ENCODE peak calls at places on chromosomes 13 and 19, in four cellular contexts. One of them, this sample, is unnamed.

GRCh38 chr19:12828494-12828893 is 5.9 kb downstream of the RTBDN start:
- DNase-seq in sigmoid colon: no peak
- DNase-seq in stomach: peak; percentile 49
- DNase-seq in A549: no peak
- DNase-seq in this sample: no peak

GRCh38 chr13:112652512-112653458 is 37.1 kb upstream of the ATP11A start:
- DNase-seq in A549: no peak
- DNase-seq in sigmoid colon: no peak
- DNase-seq in stomach: no peak
- DNase-seq in this sample: peak; percentile 74

GRCh38 chr19:39093761-39094160 is 9.6 kb downstream of the ACP7 start:
- DNase-seq in stomach: no peak
- DNase-seq in A549: no peak
- DNase-seq in sigmoid colon: no peak
- DNase-seq in this sample: no peak

GRCh38 chr19:23698711-23699520 is 11.9 kb upstream of the ZNF675 start:
- DNase-seq in stomach: peak; percentile 27
- DNase-seq in A549: no peak
- DNase-seq in sigmoid colon: no peak
- DNase-seq in this sample: no peak

GRCh38 chr13:46659413-46660065 is 106.6 kb downstream of the LRCH1 start:
- DNase-seq in sigmoid colon: no peak
- DNase-seq in A549: no peak
- DNase-seq in stomach: peak; percentile 58
- DNase-seq in this sample: no peak

GRCh38 chr13:80469841-80470378 is 129.0 kb upstream of the SPRY2 start:
- DNase-seq in stomach: no peak
- DNase-seq in sigmoid colon: peak; percentile 96
- DNase-seq in A549: peak; percentile 32
- DNase-seq in this sample: peak; percentile 89

GRCh38 chr19:14114854-14115253 is 2.7 kb downstream of the PRKACA start:
- DNase-seq in sigmoid colon: peak; percentile 76
- DNase-seq in A549: peak; percentile 48
- DNase-seq in stomach: peak; percentile 60
- DNase-seq in this sample: peak; percentile 89

GRCh38 chr13:110431425-110431824 is 124.3 kb downstream of the COL4A2 start:
- DNase-seq in A549: no peak
- DNase-seq in sigmoid colon: no peak
- DNase-seq in stomach: no peak
- DNase-seq in this sample: peak; percentile 43

GRCh38 chr19:13076787-13077186 is 25.9 kb downstream of the LYL1 start:
- DNase-seq in A549: no peak
- DNase-seq in sigmoid colon: no peak
- DNase-seq in stomach: no peak
- DNase-seq in this sample: no peak

GRCh38 chr13:25886438-25887214 is 165.2 kb downstream of the SHISA2 start:
- DNase-seq in stomach: no peak
- DNase-seq in sigmoid colon: no peak
- DNase-seq in A549: no peak
- DNase-seq in this sample: no peak

GRCh38 chr13:64930636-64931035 is 2299.5 kb downstream of the PCDH9 start:
- DNase-seq in A549: no peak
- DNase-seq in sigmoid colon: no peak
- DNase-seq in stomach: no peak
- DNase-seq in this sample: no peak

GRCh38 chr19:41064974-41065569 is 23.2 kb upstream of the CYP2A13 start:
- DNase-seq in A549: peak; percentile 69
- DNase-seq in sigmoid colon: no peak
- DNase-seq in stomach: no peak
- DNase-seq in this sample: no peak

GRCh38 chr19:38233740-38234251 is 9.8 kb upstream of the DPF1 start:
- DNase-seq in A549: peak; percentile 98
- DNase-seq in stomach: peak; percentile 90
- DNase-seq in sigmoid colon: peak; percentile 78
- DNase-seq in this sample: peak; percentile 95

GRCh38 chr13:98927954-98928927 is 49.6 kb downstream of the DOCK9 start:
- DNase-seq in sigmoid colon: peak; percentile 73
- DNase-seq in A549: no peak
- DNase-seq in stomach: no peak
- DNase-seq in this sample: peak; percentile 69

GRCh38 chr19:14413765-14414171 is 5.4 kb downstream of the DDX39A start:
- DNase-seq in A549: no peak
- DNase-seq in sigmoid colon: no peak
- DNase-seq in stomach: no peak
- DNase-seq in this sample: no peak

GRCh38 chr13:32023096-32023495 is 8.5 kb upstream of the FRY start:
- DNase-seq in A549: no peak
- DNase-seq in stomach: no peak
- DNase-seq in sigmoid colon: no peak
- DNase-seq in this sample: no peak

GRCh38 chr19:45448887-45449299 is 18.9 kb upstream of the FOSB start:
- DNase-seq in stomach: no peak
- DNase-seq in A549: no peak
- DNase-seq in sigmoid colon: no peak
- DNase-seq in this sample: no peak

GRCh38 chr19:16542045-16542893 is at the start of gene CHERP:
- DNase-seq in stomach: peak; percentile 94
- DNase-seq in A549: peak; percentile 67
- DNase-seq in sigmoid colon: peak; percentile 96
- DNase-seq in this sample: peak; percentile 98

GRCh38 chr19:7926727-7927604 is 1.0 kb upstream of the CTXN1 start:
- DNase-seq in sigmoid colon: no peak
- DNase-seq in stomach: no peak
- DNase-seq in A549: no peak
- DNase-seq in this sample: no peak
- TF ChIP-seq POLR2A in sigmoid colon: no peak
- TF ChIP-seq POLR2A in stomach: no peak
- TF ChIP-seq POLR2A in A549: no peak
- TF ChIP-seq POLR2A in this sample: no peak

GRCh38 chr19:5028229-5028886 is 59.4 kb downstream of the KDM4B start:
- DNase-seq in A549: no peak
- DNase-seq in stomach: no peak
- DNase-seq in sigmoid colon: no peak
- DNase-seq in this sample: no peak

GRCh38 chr19:5030136-5030820 is 61.4 kb downstream of the KDM4B start:
- DNase-seq in A549: no peak
- DNase-seq in stomach: no peak
- DNase-seq in sigmoid colon: no peak
- DNase-seq in this sample: peak; percentile 84

GRCh38 chr19:5025027-5025426 is 56.1 kb downstream of the KDM4B start:
- DNase-seq in stomach: no peak
- DNase-seq in A549: no peak
- DNase-seq in sigmoid colon: no peak
- DNase-seq in this sample: no peak

GRCh38 chr19:5024282-5024681 is 55.4 kb downstream of the KDM4B start:
- DNase-seq in sigmoid colon: peak; percentile 82
- DNase-seq in A549: no peak
- DNase-seq in stomach: no peak
- DNase-seq in this sample: no peak

GRCh38 chr19:5026706-5027273 is 57.9 kb downstream of the KDM4B start:
- DNase-seq in A549: no peak
- DNase-seq in stomach: no peak
- DNase-seq in sigmoid colon: no peak
- DNase-seq in this sample: peak; percentile 74
- TF ChIP-seq CTCF in A549: no peak
- TF ChIP-seq CTCF in stomach: no peak
- TF ChIP-seq CTCF in sigmoid colon: no peak
- TF ChIP-seq CTCF in this sample: no peak

GRCh38 chr13:40187836-40188591 is 478.4 kb downstream of the FOXO1 start:
- DNase-seq in A549: no peak
- DNase-seq in sigmoid colon: no peak
- DNase-seq in stomach: no peak
- DNase-seq in this sample: no peak
- H3K4me3 ChIP-seq in A549: no peak overlapping the region
- H3K4me3 ChIP-seq in sigmoid colon: no peak overlapping the region
- H3K4me3 ChIP-seq in stomach: no peak overlapping the region
- H3K4me3 ChIP-seq in this sample: no peak overlapping the region

GRCh38 chr13:49932066-49932465 is 4.1 kb downstream of the SPRYD7 start:
- DNase-seq in sigmoid colon: no peak
- DNase-seq in stomach: no peak
- DNase-seq in A549: no peak
- DNase-seq in this sample: no peak
- TF ChIP-seq POLR2A in sigmoid colon: no peak
- TF ChIP-seq POLR2A in stomach: no peak
- TF ChIP-seq POLR2A in A549: no peak
- TF ChIP-seq POLR2A in this sample: no peak

DNA sequence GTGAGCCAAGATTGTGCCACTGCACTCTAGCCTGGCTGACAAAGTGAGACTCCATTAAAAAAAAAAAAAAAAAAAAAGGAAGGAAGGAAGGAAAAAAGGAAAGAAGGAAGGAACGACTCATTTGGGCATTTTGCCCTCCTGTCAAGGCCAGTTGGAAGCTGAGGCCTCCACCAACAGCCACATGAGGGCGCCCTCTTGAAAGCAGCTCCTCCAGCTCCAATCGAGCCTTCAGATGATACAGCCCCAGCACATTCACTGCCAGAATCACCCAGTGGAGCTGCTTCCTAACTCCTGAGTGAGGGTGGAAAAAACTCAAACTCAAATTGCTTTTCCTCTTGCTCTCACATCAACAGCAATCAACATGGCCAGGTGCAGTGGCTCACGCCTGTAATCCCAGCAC is 40.9 kb downstream of the GNG7 start:
- DNase-seq in A549: no peak
- DNase-seq in stomach: no peak
- DNase-seq in sigmoid colon: no peak
- DNase-seq in this sample: no peak
- TF ChIP-seq CTCF in A549: no peak
- TF ChIP-seq CTCF in stomach: no peak
- TF ChIP-seq CTCF in sigmoid colon: no peak
- TF ChIP-seq CTCF in this sample: no peak